ENCODE peak calls at places on chromosomes 6 and 20, in ten cellular contexts. J, Q, S, B, P, D, W, T, E and N are unnamed samples.

GRCh38 chr6:168025831-168026325 is 28.4 kb downstream of the KIF25 start:
- DNase-seq in J (no peak), Q (no peak), S (no peak), B (no peak), P (no peak), D (no peak), W (no peak), T (no peak), E (no peak), N (no peak)

GRCh38 chr6:155142163-155142901 is 121.5 kb upstream of the CLDN20 start:
- DNase-seq in J (no peak), Q (no peak), S (no peak), B (no peak), P (no peak), D (no peak), W (no peak), T (no peak), E (no peak), N (no peak)

GRCh38 chr6:137233561-137234504 is 14.6 kb upstream of the IFNGR1 start:
- DNase-seq in J (no peak), Q (no peak), S (no peak), B (no peak), P (no peak), D (no peak), W (no peak), T (no peak), E (peak), N (no peak)

GRCh38 chr6:165556116-165556843 is 106.8 kb downstream of the PDE10A start:
- DNase-seq in J (no peak), Q (no peak), S (peak), B (no peak), P (peak), D (no peak), W (peak), T (no peak), E (no peak), N (no peak)

GRCh38 chr20:1800777-1801176 is 94.4 kb upstream of the SIRPA start:
- DNase-seq in J (no peak), Q (no peak), S (no peak), B (no peak), P (no peak), D (no peak), W (no peak), T (no peak), E (no peak), N (no peak)

GRCh38 chr6:15456422-15456821 is 206.4 kb downstream of the DTNBP1 start:
- DNase-seq in J (no peak), Q (no peak), S (no peak), B (no peak), P (no peak), D (no peak), W (no peak), T (no peak), E (no peak), N (no peak)

GRCh38 chr6:51214442-51214841 is 395.8 kb downstream of the TFAP2B start:
- DNase-seq in J (no peak), Q (no peak), S (no peak), B (no peak), P (no peak), D (no peak), W (no peak), T (no peak), E (no peak), N (no peak)

GRCh38 chr6:37059344-37060194 is 54.1 kb downstream of the FGD2 start:
- DNase-seq in J (no peak), Q (peak), S (peak), B (no peak), P (no peak), D (no peak), W (peak), T (no peak), E (peak), N (peak)

GRCh38 chr6:31476515-31477139 is 21.3 kb upstream of the MICB start:
- DNase-seq in J (no peak), Q (no peak), S (no peak), B (no peak), P (no peak), D (no peak), W (no peak), T (no peak), E (no peak), N (no peak)

GRCh38 chr6:15489563-15489962 is 173.3 kb downstream of the DTNBP1 start:
- DNase-seq in J (no peak), Q (no peak), S (no peak), B (no peak), P (no peak), D (no peak), W (no peak), T (no peak), E (no peak), N (no peak)

GRCh38 chr6:35368038-35368887 is 25.9 kb downstream of the PPARD start:
- DNase-seq in J (no peak), Q (no peak), S (no peak), B (no peak), P (no peak), D (no peak), W (no peak), T (no peak), E (no peak), N (no peak)

GRCh38 chr6:168420706-168421105 is 20.3 kb upstream of the SMOC2 start:
- DNase-seq in J (no peak), Q (no peak), S (no peak), B (no peak), P (no peak), D (no peak), W (no peak), T (no peak), E (no peak), N (no peak)

GRCh38 chr6:53227847-53228246 is 79.2 kb upstream of the GCM1 start:
- DNase-seq in J (no peak), Q (no peak), S (no peak), B (no peak), P (no peak), D (no peak), W (no peak), T (no peak), E (no peak), N (no peak)

GRCh38 chr6:829646-830045 is 136.7 kb upstream of the EXOC2 start:
- DNase-seq in J (no peak), Q (no peak), S (no peak), B (no peak), P (no peak), D (no peak), W (no peak), T (no peak), E (no peak), N (no peak)

GRCh38 chr6:5034328-5034727 is 30.5 kb upstream of the RPP40 start:
- DNase-seq in J (no peak), Q (no peak), S (no peak), B (no peak), P (no peak), D (no peak), W (no peak), T (no peak), E (no peak), N (no peak)

GRCh38 chr6:16873698-16874097 is 112.4 kb upstream of the ATXN1 start:
- DNase-seq in J (no peak), Q (no peak), S (no peak), B (no peak), P (no peak), D (no peak), W (no peak), T (no peak), E (no peak), N (no peak)

GRCh38 chr20:43938932-43939761 is 24.5 kb downstream of the TOX2 start:
- DNase-seq in J (no peak), Q (no peak), S (no peak), B (no peak), P (no peak), D (no peak), W (no peak), T (no peak), E (peak), N (peak)

GRCh38 chr6:92181347-92181746 is 1238.0 kb downstream of the EPHA7 start:
- DNase-seq in J (no peak), Q (no peak), S (no peak), B (no peak), P (no peak), D (no peak), W (no peak), T (no peak), E (no peak), N (no peak)

GRCh38 chr6:37507690-37508421 is 8.2 kb upstream of the CCDC167 start:
- DNase-seq in J (no peak), Q (no peak), S (no peak), B (no peak), P (no peak), D (peak), W (no peak), T (no peak), E (no peak), N (no peak)

GRCh38 chr20:54165014-54165413 is 8.8 kb downstream of the CYP24A1 start:
- DNase-seq in J (no peak), Q (no peak), S (no peak), B (no peak), P (no peak), D (no peak), W (no peak), T (no peak), E (no peak), N (no peak)

GRCh38 chr6:27157461-27158315 is 89.8 kb upstream of the PRSS16 start:
- DNase-seq in J (peak), Q (no peak), S (peak), B (no peak), P (peak), D (peak), W (peak), T (peak), E (no peak), N (no peak)

GRCh38 chr20:62238569-62239277 is 402 bp downstream of the OSBPL2 start:
- DNase-seq in J (no peak), Q (no peak), S (peak), B (no peak), P (no peak), D (no peak), W (no peak), T (no peak), E (no peak), N (no peak)

GRCh38 chr20:19838495-19838894 is 80.4 kb downstream of the RIN2 start:
- DNase-seq in J (no peak), Q (no peak), S (no peak), B (no peak), P (no peak), D (no peak), W (no peak), T (no peak), E (no peak), N (no peak)

GRCh38 chr6:89411269-89412070 is 603 bp downstream of the RRAGD start:
- DNase-seq in J (no peak), Q (peak), S (peak), B (peak), P (peak), D (no peak), W (no peak), T (no peak), E (no peak), N (no peak)

GRCh38 chr6:26660096-26660425 is 515 bp upstream of the ZNF322 start:
- DNase-seq in J (no peak), Q (no peak), S (no peak), B (no peak), P (no peak), D (no peak), W (no peak), T (no peak), E (no peak), N (no peak)